ENCODE peak calls at places on chromosomes 11 and 22, in five cellular contexts. G, N, F, V and C are unnamed samples. For H3K36me3, the result is how much of the 10 kb centered on the place peaks cover.

GRCh38 chr22:27919943-27920755 is 1.1 kb upstream of the PITPNB start:
- DNase-seq in G (peak), N (no peak), F (peak), V (peak), C (peak)

GRCh38 chr11:11520231-11521015 is 101.4 kb downstream of the GALNT18 start:
- DNase-seq in G (no peak), N (no peak), F (no peak), V (no peak), C (no peak)

GRCh38 chr11:11538277-11538960 is 83.4 kb downstream of the GALNT18 start:
- DNase-seq in G (peak), N (no peak), F (no peak), V (peak), C (no peak)

GRCh38 chr11:61138940-61139339 is 22.3 kb downstream of the VPS37C start:
- DNase-seq in G (no peak), N (no peak), F (peak), V (no peak), C (no peak)

GRCh38 chr22:43228330-43228729 is 41.4 kb upstream of the TTLL12 start:
- DNase-seq in G (no peak), N (no peak), F (peak), V (no peak), C (no peak)

GRCh38 chr11:103878646-103879045 is 157.8 kb upstream of the DDI1 start:
- DNase-seq in G (no peak), N (no peak), F (no peak), V (no peak), C (no peak)

GRCh38 chr11:34921156-34921555 is 4.7 kb downstream of the PDHX start:
- DNase-seq in G (no peak), N (no peak), F (no peak), V (no peak), C (no peak)

GRCh38 chr11:111406589-111406988 is 27.5 kb upstream of the POU2AF1 start:
- DNase-seq in G (no peak), N (no peak), F (no peak), V (no peak), C (no peak)

GRCh38 chr22:41983516-41983915 is 14.3 kb downstream of the SEPTIN3 start:
- DNase-seq in G (no peak), N (no peak), F (no peak), V (no peak), C (no peak)

GRCh38 chr11:2702771-2703486 is 3.1 kb upstream of the KCNQ1OT1 start:
- DNase-seq in G (no peak), N (peak), F (no peak), V (no peak), C (no peak)

GRCh38 chr11:20353829-20354434 is 9.6 kb upstream of the HTATIP2 start:
- DNase-seq in G (peak), N (no peak), F (peak), V (no peak), C (no peak)

GRCh38 chr11:115462004-115462541 is 42.1 kb downstream of the CADM1 start:
- DNase-seq in G (no peak), N (peak), F (peak), V (peak), C (no peak)

GRCh38 chr11:102799656-102800339 is 1.8 kb upstream of the MMP1 start:
- DNase-seq in G (no peak), N (no peak), F (peak), V (no peak), C (no peak)

GRCh38 chr22:21443735-21444421 is 23.3 kb upstream of the TMEM191C start:
- DNase-seq in G (no peak), N (peak), F (no peak), V (peak), C (peak)

GRCh38 chr11:133040289-133040893 is 491.9 kb downstream of the OPCML start:
- DNase-seq in G (no peak), N (peak), F (peak), V (no peak), C (no peak)

DNA sequence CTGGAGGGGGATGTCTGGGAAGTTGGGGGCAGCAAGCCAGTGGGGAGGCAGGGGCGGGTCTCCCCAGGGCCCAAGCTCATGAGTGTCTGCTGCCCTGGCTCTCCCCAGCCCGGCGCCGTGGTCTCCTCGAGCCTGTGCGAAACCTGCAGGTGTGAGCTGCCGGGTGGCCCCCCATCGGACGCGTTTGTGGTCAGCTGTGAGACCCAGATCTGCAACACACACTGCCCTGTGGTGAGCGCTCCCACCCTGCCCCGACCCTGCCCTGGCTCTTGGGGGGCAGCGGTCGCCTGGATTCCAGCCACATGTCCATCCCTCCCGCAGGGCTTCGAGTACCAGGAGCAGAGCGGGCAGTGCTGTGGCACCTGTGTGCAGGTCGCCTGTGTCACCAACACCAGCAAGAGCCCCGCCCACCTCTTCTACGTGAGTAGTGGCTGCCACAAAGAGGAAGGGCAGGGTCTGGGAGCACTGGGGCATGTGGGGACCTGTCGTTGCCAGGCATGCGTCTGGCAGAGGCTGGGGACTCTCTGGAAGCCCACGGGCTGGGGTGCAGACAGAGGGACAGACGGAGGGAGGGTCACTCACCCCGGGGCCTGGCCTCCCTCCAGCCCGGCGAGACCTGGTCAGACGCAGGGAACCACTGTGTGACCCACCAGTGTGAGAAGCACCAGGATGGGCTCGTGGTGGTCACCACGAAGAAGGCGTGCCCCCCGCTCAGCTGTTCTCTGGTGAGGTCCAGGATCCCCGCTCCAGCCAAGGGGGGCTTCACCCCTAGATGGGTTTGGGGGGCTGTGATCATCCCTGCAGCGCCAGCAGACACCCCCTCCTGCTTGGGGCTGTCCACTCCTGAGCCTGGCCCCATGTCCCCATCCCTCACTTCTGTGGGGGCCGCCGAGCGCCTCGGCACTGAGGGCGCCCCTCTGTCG is 23.8 kb upstream of the MUC5B start:
- DNase-seq in G (no peak), N (peak), F (no peak), V (no peak), C (peak)
- TF ChIP-seq CTCF in G (no peak), N (no peak), F (no peak), V (no peak), C (no peak)

DNA sequence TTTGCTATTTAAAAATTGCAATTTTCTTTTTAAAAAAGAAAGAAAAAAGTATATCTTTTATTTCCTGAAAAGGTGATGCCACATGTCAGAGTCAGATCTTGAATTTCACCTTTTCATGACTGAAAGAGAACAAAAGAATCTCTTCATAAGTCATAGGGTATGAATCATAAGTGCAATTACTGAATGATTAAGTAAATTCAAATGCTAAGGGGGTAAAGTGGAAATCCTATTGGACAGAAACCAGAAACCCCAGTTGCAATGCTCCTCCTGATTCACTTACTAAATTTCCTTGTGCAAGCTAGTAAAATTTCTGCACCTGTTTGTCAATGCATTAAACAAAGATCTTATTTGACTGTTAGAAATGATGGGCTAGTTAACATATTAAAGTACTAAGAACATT is 8.2 kb upstream of the PRRG4 start:
- DNase-seq in G (no peak), N (no peak), F (no peak), V (no peak), C (no peak)
- H3K4me3 ChIP-seq in G (no peak), N (no peak), F (no peak), V (no peak), C (no peak)

GRCh38 chr22:37696657-37697539 is at the start of gene TRIOBP:
- DNase-seq in G (peak), N (peak), F (peak), V (peak), C (peak)

GRCh38 chr22:37686002-37686982 is at the start of gene NOL12:
- DNase-seq in G (peak), N (peak), F (peak), V (peak), C (peak)

GRCh38 chr22:37690407-37690806 is 4.3 kb downstream of the NOL12 start:
- DNase-seq in G (no peak), N (no peak), F (no peak), V (no peak), C (no peak)

GRCh38 chr22:37692627-37693285 is 4.1 kb upstream of the TRIOBP start:
- DNase-seq in G (no peak), N (peak), F (no peak), V (no peak), C (no peak)

GRCh38 chr22:37690901-37691504 is 4.9 kb downstream of the NOL12 start:
- DNase-seq in G (no peak), N (peak), F (no peak), V (no peak), C (no peak)
- H3K36me3 ChIP-seq in G (under half), N (half or more), F (under half), V (under half), C (under half)

GRCh38 chr22:50221410-50222300 is 20.8 kb downstream of the SELENOO start:
- DNase-seq in G (no peak), N (no peak), F (no peak), V (no peak), C (no peak)
- TF ChIP-seq CTCF in G (no peak), N (no peak), F (peak), V (no peak), C (no peak)

GRCh38 chr11:43632171-43632570 is 48.4 kb upstream of the HSD17B12 start:
- DNase-seq in G (no peak), N (no peak), F (peak), V (no peak), C (no peak)

GRCh38 chr11:43626798-43627197 is 53.7 kb upstream of the HSD17B12 start:
- DNase-seq in G (no peak), N (no peak), F (no peak), V (no peak), C (no peak)

DNA sequence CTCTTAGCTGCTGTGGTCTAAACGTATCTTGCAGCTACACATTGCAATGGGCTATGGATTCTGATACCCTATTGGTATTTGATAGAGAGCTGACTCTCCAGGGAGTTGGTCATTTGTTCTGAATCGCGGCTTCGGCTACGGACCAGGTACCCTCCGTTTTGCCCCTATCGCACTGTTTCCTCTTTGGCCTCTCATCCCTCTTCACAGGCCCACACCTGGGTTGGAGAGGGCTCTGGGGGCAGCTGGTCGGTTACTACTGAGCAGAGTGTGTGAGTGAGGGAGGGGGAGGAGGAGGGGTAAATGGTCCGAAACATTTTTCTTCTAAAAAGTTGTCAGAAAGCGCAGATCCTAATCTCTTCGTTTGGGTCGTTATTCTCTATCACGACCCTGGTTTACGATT is 48.8 kb upstream of the HSD17B12 start:
- DNase-seq in G (no peak), N (no peak), F (no peak), V (no peak), C (no peak)
- H3K4me3 ChIP-seq in G (no peak), N (no peak), F (no peak), V (no peak), C (no peak)

DNA sequence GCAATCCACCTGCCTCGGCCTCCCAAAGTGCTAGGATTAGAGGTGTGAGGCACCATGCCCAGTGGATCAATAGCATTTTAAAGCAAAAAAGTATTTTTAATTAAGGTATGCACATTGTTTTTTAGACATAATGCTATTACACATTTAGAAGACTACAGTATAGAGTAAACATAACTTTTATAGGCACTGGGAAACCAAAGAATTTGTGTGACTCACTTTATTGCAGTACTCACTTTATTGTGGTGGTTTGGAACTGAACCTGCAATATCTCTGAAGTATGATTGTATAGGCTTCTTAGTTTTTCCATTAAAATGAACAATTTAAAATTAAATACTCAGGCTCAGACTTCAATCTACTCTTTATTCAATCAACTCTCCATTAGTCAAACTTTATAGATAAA is 17.5 kb upstream of the CD3E start:
- DNase-seq in G (no peak), N (no peak), F (no peak), V (no peak), C (no peak)
- H3K36me3 ChIP-seq in G (under half), N (under half), F (under half), V (under half), C (under half)

GRCh38 chr11:62757846-62758788 is 3.3 kb upstream of the POLR2G start:
- DNase-seq in G (no peak), N (no peak), F (no peak), V (no peak), C (no peak)

GRCh38 chr11:62752177-62752785 is 1.7 kb downstream of the ZBTB3 start:
- DNase-seq in G (no peak), N (no peak), F (no peak), V (no peak), C (no peak)

GRCh38 chr11:62755086-62755615 is 1.2 kb upstream of the ZBTB3 start:
- DNase-seq in G (no peak), N (no peak), F (no peak), V (no peak), C (no peak)

GRCh38 chr11:62752994-62753735 is 795 bp downstream of the ZBTB3 start:
- DNase-seq in G (no peak), N (no peak), F (no peak), V (no peak), C (no peak)

DNA sequence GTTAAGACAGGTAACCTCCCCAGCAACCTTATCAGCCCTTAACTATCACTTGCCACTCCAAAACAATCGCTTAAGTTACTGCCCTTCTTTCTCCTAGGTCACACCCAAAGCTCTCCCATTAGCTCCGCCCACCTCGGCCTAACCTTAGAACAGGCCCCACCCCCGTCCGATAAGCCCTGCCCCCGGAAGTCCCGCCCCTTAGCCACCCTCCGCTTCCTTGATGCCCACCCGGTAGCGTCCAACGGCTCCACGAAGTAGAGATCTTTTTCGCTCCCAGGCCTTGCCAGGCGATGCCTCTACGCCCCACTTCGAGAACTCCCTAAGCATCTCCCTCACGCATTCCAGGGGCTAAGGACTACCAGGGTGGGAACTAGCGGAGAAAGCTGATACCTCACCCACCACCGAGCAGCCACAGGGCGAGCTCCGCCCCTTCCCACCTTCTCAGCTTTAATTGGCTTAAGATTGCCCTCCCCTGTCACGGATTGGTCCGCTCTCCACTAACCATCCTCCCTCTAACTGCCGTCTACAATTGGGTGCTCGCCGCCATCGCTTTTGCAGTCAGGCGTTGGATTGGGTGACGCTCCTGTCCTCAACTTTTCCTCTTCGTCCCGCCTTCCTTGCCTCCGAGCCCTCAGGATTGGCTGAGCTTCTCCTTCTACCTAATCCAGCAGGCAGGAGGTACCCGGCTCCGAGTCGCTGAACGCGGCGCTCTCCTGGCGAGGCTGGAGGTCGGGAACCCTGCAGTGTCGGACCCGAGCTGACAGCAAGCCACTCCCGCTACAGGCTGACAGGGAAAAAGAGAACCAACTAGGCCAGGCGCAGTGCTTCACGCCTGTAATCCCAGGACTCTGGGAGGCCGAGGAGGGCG is at the start of gene ZBTB3:
- DNase-seq in G (peak), N (peak), F (peak), V (peak), C (peak)
- TF ChIP-seq CTCF in G (no peak), N (no peak), F (no peak), V (no peak), C (no peak)